ENCODE peak calls at places on chromosomes 5 and 9, in nine cellular contexts. T is astrocyte of the spinal cord; B is CD8-positive, alpha-beta T cell; E is OCI-LY7; W is dorsolateral prefrontal cortex; C is ovary; Z is heart right ventricle; I is left ventricle myocardium inferior; R is WERI-Rb-1. P is an unnamed sample.

GRCh38 chr5:55421074-55421529 is 113.3 kb downstream of the MTREX start:
- DNase-seq in T (no peak), B (no peak), E (no peak), W (no peak), C (no peak), Z (no peak), I (no peak), R (no peak), P (no peak)

GRCh38 chr5:116990010-116990409 is 415.4 kb upstream of the SEMA6A start:
- DNase-seq in T (peak), B (no peak), E (no peak), W (no peak), C (no peak), Z (no peak), I (no peak), R (no peak), P (no peak)

GRCh38 chr5:123097483-123097870 is 8.4 kb downstream of the PRDM6 start:
- DNase-seq in T (no peak), B (no peak), E (no peak), W (no peak), C (no peak), Z (no peak), I (no peak), R (no peak), P (no peak)

GRCh38 chr9:134880484-134881312 is at the start of gene FCN2:
- DNase-seq in T (no peak), B (no peak), E (no peak), W (no peak), C (no peak), Z (no peak), I (no peak), R (peak), P (no peak)

GRCh38 chr5:128227984-128228383 is 144.4 kb downstream of the SLC12A2 start:
- DNase-seq in T (peak), B (no peak), E (no peak), W (no peak), C (no peak), Z (no peak), I (no peak), R (no peak), P (peak)

GRCh38 chr9:131546336-131547084 is 1.2 kb downstream of the PRRT1B start:
- DNase-seq in T (no peak), B (no peak), E (no peak), W (no peak), C (no peak), Z (no peak), I (no peak), R (no peak), P (no peak)

GRCh38 chr5:103260951-103261350 is 2.4 kb downstream of the MACIR start:
- DNase-seq in T (no peak), B (no peak), E (no peak), W (no peak), C (no peak), Z (no peak), I (no peak), R (no peak), P (no peak)

GRCh38 chr5:175870820-175871447 is 444 bp upstream of the CPLX2 start:
- DNase-seq in T (no peak), B (no peak), E (no peak), W (no peak), C (no peak), Z (no peak), I (no peak), R (peak), P (no peak)

GRCh38 chr5:114782869-114783268 is 386.8 kb downstream of the TRIM36 start:
- DNase-seq in T (no peak), B (no peak), E (no peak), W (peak), C (no peak), Z (peak), I (peak), R (peak), P (no peak)

GRCh38 chr9:29564564-29564963 is 1991.3 kb upstream of the C9orf72 start:
- DNase-seq in T (peak), B (no peak), E (no peak), W (no peak), C (no peak), Z (no peak), I (no peak), R (no peak), P (no peak)

GRCh38 chr9:132575005-132575609 is 7.3 kb upstream of the BARHL1 start:
- DNase-seq in T (peak), B (peak), E (peak), W (peak), C (no peak), Z (peak), I (peak), R (peak), P (peak)

GRCh38 chr9:120374239-120374638 is 205.7 kb downstream of the CDK5RAP2 start:
- DNase-seq in T (no peak), B (no peak), E (no peak), W (no peak), C (no peak), Z (no peak), I (no peak), R (no peak), P (no peak)

GRCh38 chr9:21533597-21533996 is 51.5 kb upstream of the IFNE start:
- DNase-seq in T (no peak), B (no peak), E (no peak), W (no peak), C (no peak), Z (no peak), I (no peak), R (no peak), P (no peak)

GRCh38 chr9:99298660-99299059 is 76.6 kb downstream of the SEC61B start:
- DNase-seq in T (no peak), B (no peak), E (no peak), W (no peak), C (no peak), Z (no peak), I (no peak), R (no peak), P (no peak)

GRCh38 chr5:54535149-54535844 is 17.7 kb downstream of the SNX18 start:
- DNase-seq in T (no peak), B (no peak), E (no peak), W (no peak), C (no peak), Z (no peak), I (no peak), R (no peak), P (no peak)

GRCh38 chr5:175659546-175660248 is 1.8 kb downstream of the HRH2 start:
- DNase-seq in T (no peak), B (no peak), E (no peak), W (no peak), C (no peak), Z (no peak), I (no peak), R (no peak), P (no peak)

GRCh38 chr9:129776566-129776937 is 23.7 kb upstream of the PTGES start:
- DNase-seq in T (no peak), B (no peak), E (no peak), W (no peak), C (no peak), Z (no peak), I (peak), R (peak), P (no peak)

GRCh38 chr5:171575808-171576207 is 156.4 kb downstream of the FGF18 start:
- DNase-seq in T (no peak), B (no peak), E (no peak), W (no peak), C (no peak), Z (no peak), I (no peak), R (no peak), P (no peak)

GRCh38 chr5:172383231-172383802 is 71.0 kb downstream of the SH3PXD2B start:
- DNase-seq in T (peak), B (no peak), E (no peak), W (no peak), C (no peak), Z (no peak), I (no peak), R (no peak), P (no peak)

GRCh38 chr9:93680445-93681315 is 104.3 kb downstream of the PHF2 start:
- DNase-seq in T (no peak), B (peak), E (no peak), W (peak), C (peak), Z (peak), I (peak), R (peak), P (no peak)

GRCh38 chr9:100700689-100701318 is 122.9 kb downstream of the CAVIN4 start:
- DNase-seq in T (no peak), B (no peak), E (peak), W (no peak), C (no peak), Z (no peak), I (no peak), R (peak), P (no peak)

GRCh38 chr9:128047231-128047630 is 19.9 kb downstream of the NAIF1 start:
- DNase-seq in T (no peak), B (no peak), E (no peak), W (no peak), C (no peak), Z (no peak), I (no peak), R (no peak), P (no peak)

GRCh38 chr9:114088571-114089170 is 10.4 kb downstream of the KIF12 start:
- DNase-seq in T (no peak), B (no peak), E (no peak), W (no peak), C (no peak), Z (no peak), I (no peak), R (no peak), P (no peak)

GRCh38 chr5:138754699-138755057 is 1.5 kb downstream of the CTNNA1 start:
- DNase-seq in T (peak), B (no peak), E (no peak), W (no peak), C (no peak), Z (peak), I (no peak), R (no peak), P (no peak)

GRCh38 chr9:97985058-97985861 is 2.1 kb downstream of the ANP32B start:
- DNase-seq in T (peak), B (peak), E (peak), W (no peak), C (peak), Z (no peak), I (no peak), R (peak), P (no peak)

GRCh38 chr9:113585555-113585954 is 122.0 kb downstream of the RGS3 start:
- DNase-seq in T (no peak), B (no peak), E (no peak), W (no peak), C (no peak), Z (no peak), I (no peak), R (no peak), P (no peak)

GRCh38 chr9:20925256-20926046 is 106.0 kb downstream of the HACD4 start:
- DNase-seq in T (no peak), B (no peak), E (no peak), W (no peak), C (no peak), Z (no peak), I (no peak), R (no peak), P (no peak)

GRCh38 chr5:36606052-36606436 is 362 bp upstream of the SLC1A3 start:
- DNase-seq in T (no peak), B (no peak), E (no peak), W (no peak), C (no peak), Z (no peak), I (no peak), R (no peak), P (no peak)

GRCh38 chr5:173806270-173807035 is 81.7 kb upstream of the CPEB4 start:
- DNase-seq in T (no peak), B (no peak), E (no peak), W (no peak), C (no peak), Z (no peak), I (no peak), R (no peak), P (no peak)

GRCh38 chr5:149581931-149582768 is 852 bp downstream of the ARHGEF37 start:
- DNase-seq in T (peak), B (no peak), E (no peak), W (no peak), C (no peak), Z (peak), I (no peak), R (no peak), P (no peak)

GRCh38 chr5:4584982-4585381 is 555.1 kb upstream of the ADAMTS16 start:
- DNase-seq in T (peak), B (no peak), E (no peak), W (peak), C (no peak), Z (no peak), I (no peak), R (no peak), P (no peak)

GRCh38 chr5:80237243-80237642 is 18.6 kb downstream of the SERINC5 start:
- DNase-seq in T (no peak), B (no peak), E (no peak), W (no peak), C (no peak), Z (no peak), I (no peak), R (no peak), P (no peak)

GRCh38 chr5:76831108-76831447 is 12.2 kb downstream of the F2RL1 start:
- DNase-seq in T (peak), B (no peak), E (no peak), W (no peak), C (no peak), Z (no peak), I (no peak), R (no peak), P (no peak)

GRCh38 chr5:137393196-137393993 is 105.7 kb downstream of the SPOCK1 start:
- DNase-seq in T (no peak), B (no peak), E (no peak), W (no peak), C (no peak), Z (no peak), I (no peak), R (no peak), P (no peak)

GRCh38 chr5:92713361-92713875 is 867.6 kb downstream of the NR2F1-AS1 start:
- DNase-seq in T (no peak), B (no peak), E (no peak), W (no peak), C (no peak), Z (no peak), I (no peak), R (no peak), P (no peak)

GRCh38 chr9:37430841-37431597 is 8.5 kb downstream of the GRHPR start:
- DNase-seq in T (peak), B (no peak), E (no peak), W (peak), C (no peak), Z (no peak), I (no peak), R (peak), P (no peak)

GRCh38 chr5:95053253-95053652 is 231.6 kb downstream of the MCTP1 start:
- DNase-seq in T (no peak), B (no peak), E (no peak), W (no peak), C (no peak), Z (no peak), I (no peak), R (no peak), P (no peak)

GRCh38 chr5:109387408-109387974 is 22.3 kb downstream of the PJA2 start:
- DNase-seq in T (no peak), B (no peak), E (no peak), W (no peak), C (no peak), Z (no peak), I (no peak), R (no peak), P (no peak)

GRCh38 chr5:136191304-136192014 is 1.5 kb downstream of the SMIM32 start:
- DNase-seq in T (no peak), B (no peak), E (no peak), W (no peak), C (no peak), Z (no peak), I (no peak), R (peak), P (no peak)

GRCh38 chr9:23526806-23527205 is 299.2 kb downstream of the ELAVL2 start:
- DNase-seq in T (peak), B (no peak), E (no peak), W (no peak), C (no peak), Z (no peak), I (no peak), R (no peak), P (no peak)

DNA sequence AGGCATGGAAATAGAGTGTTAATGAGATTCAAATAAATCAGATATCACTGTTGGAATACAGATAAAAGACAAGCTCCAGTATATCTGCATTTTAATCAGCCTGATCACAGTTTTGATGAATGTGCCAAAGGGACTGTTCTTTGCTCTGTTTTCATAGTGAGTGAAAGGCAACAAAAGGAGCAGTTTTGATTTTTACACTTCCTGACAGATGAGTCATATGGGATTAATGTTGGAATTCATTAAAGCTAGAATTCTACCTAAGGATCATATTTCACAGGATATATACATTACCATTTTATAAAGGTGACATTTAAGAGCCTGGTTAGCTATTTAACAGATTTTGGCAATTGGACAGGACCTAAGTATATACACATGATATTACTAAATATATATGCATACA is 743.3 kb upstream of the PTPRD start:
- DNase-seq in T (peak), B (no peak), E (no peak), W (no peak), C (no peak), Z (no peak), I (no peak), R (no peak), P (no peak)
- TF ChIP-seq CTCF in T (no peak), B (no peak), E (no peak), W (no peak), C (no peak), Z (no peak), I (no peak), R (no peak), P (no peak)

GRCh38 chr9:31908158-31908890 is 476.1 kb upstream of the ACO1 start:
- DNase-seq in T (peak), B (no peak), E (no peak), W (no peak), C (no peak), Z (no peak), I (no peak), R (no peak), P (no peak)
- H3K4me3 ChIP-seq in T (no peak), B (no peak), E (no peak), W (no peak), C (no peak), Z (no peak), I (no peak), R (no peak), P (no peak)

DNA sequence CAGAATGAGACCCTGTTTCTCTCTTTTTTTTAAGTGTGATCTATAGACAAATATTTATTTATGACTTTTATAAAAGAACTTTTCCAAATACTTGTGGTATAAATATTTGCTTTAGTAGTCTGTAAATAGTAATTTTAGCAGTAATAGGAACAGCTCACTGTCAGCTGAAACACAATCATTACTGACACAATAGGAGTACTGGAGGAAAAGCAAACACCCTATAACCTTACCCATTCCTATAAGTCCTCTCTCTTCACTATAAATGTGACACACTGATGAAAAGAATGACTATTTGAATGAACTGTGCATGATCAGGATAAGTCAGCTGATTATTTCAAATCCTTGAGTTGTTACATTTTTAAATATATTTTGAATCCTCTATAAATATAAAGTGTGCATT is 72.4 kb downstream of the CDH12 start:
- DNase-seq in T (no peak), B (no peak), E (no peak), W (no peak), C (no peak), Z (no peak), I (no peak), R (no peak), P (no peak)
- TF ChIP-seq CTCF in T (no peak), B (no peak), E (no peak), W (no peak), C (no peak), Z (no peak), I (no peak), R (no peak), P (no peak)

DNA sequence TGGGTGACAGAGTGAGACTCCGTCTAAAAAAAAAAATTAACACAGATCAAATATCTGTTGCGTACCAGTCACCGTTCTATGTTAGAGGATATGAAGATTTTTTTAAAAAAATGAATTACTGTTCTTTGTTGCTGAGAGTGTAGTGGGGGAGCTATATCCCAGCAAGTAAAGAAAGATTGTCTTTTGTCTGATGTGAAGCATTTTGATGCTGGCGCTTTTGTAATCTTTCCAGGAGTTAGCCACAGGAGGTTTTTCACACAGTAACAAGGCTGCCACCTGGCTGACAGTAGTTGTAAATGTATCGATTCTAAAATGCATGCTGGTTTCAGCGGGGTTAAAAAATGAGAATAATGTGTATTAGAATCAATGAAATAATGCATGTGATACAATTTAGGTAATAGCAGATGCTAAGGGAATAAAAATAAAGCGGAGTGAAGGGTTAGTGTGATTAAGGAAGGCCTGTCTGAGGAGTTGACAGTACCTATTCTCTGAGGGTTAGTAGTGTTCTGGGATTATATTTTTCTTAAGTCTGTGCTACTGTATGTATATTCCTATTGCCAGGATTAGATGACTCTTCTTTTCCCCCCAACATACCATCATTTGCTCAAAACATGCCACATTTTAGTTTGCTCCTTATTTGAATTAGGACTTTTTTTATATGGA is 3.4 kb downstream of the LMNB1 start:
- DNase-seq in T (peak), B (peak), E (peak), W (no peak), C (peak), Z (peak), I (no peak), R (peak), P (peak)
- H3K4me3 ChIP-seq in T (no peak), B (no peak), E (peak), W (no peak), C (no peak), Z (no peak), I (no peak), R (no peak), P (peak)

GRCh38 chr5:145681686-145682085 is 153.5 kb downstream of the PRELID2 start:
- DNase-seq in T (peak), B (no peak), E (peak), W (no peak), C (peak), Z (peak), I (no peak), R (peak), P (peak)
- TF ChIP-seq CTCF in T (peak), B (no peak), E (peak), W (peak), C (no peak), Z (peak), I (peak), R (peak), P (peak)

DNA sequence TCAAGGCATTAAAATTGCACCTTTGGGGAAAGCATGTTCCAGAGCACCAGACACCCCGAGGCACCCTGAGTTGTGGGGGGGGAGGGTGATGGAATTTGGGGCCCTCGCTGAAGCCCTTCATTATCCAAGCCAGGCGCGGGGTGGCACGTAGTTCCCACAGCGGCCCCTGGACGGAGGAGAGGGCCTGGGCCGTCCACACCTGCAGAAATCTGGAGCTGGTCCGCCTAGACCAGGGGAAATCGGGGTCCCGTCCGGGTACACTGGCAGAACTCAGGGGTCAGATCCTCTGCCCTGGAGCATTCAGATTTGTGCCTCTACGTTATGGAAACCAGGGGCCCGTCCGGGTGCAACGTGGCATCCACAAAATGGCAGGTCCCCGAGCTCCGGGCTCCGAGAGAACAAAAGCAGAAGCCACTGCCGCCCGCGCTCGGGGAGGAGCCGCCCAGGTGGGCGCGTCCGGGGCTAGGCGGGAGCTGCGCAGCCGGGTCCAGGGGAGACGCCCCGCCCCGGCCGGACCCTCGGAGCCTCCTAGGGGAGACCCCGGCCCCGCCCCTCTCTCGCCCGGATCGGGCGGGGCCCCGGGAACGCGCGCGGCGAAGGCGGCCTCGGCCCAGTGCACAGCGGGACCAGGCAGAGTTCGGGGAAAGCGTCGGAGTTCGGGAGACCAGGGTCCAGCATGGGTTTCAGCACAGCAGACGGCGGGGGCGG is at the start of gene PLEKHG4B:
- DNase-seq in T (no peak), B (no peak), E (no peak), W (no peak), C (no peak), Z (no peak), I (no peak), R (peak), P (no peak)
- H3K4me3 ChIP-seq in T (peak), B (no peak), E (no peak), W (peak), C (peak), Z (peak), I (peak), R (peak), P (peak)

P was measured in HFF-Myc.